ENCODE peak calls at places on chromosomes 11 and 22, in seven cellular contexts. K is ovary, G is heart right ventricle, T is fibroblast of lung, B is PC-3, X is lower lobe of right lung, N is right cardiac atrium. C is an unnamed sample.

GRCh38 chr22:37331034-37331428 is 48.7 kb downstream of the CYTH4 start:
- DNase-seq in K (no peak), G (no peak), T (peak; percentile 79), B (peak; percentile 64), X (no peak), N (no peak), C (no peak)

GRCh38 chr11:18633256-18634139 is 644 bp downstream of the SPTY2D1 start:
- DNase-seq in K (no peak), G (peak; percentile 10), T (peak; percentile 19), B (no peak), X (no peak), N (no peak), C (no peak)

GRCh38 chr11:32088117-32088941 is 2.5 kb upstream of the RCN1 start:
- DNase-seq in K (peak; percentile 69), G (peak; percentile 83), T (peak; percentile 95), B (peak; percentile 83), X (no peak), N (peak; percentile 86), C (peak; percentile 78)

GRCh38 chr11:12863605-12864121 is 145.5 kb upstream of the RASSF10 start:
- DNase-seq in K (peak; percentile 38), G (no peak), T (no peak), B (no peak), X (no peak), N (no peak), C (no peak)

GRCh38 chr11:126375726-126376125 is 20.2 kb downstream of the ST3GAL4 start:
- DNase-seq in K (no peak), G (no peak), T (peak; percentile 64), B (peak; percentile 71), X (no peak), N (no peak), C (no peak)

GRCh38 chr22:30562391-30562790 is 12.1 kb downstream of the GAL3ST1 start:
- DNase-seq in K (no peak), G (no peak), T (no peak), B (peak; percentile 45), X (no peak), N (no peak), C (peak; percentile 53)

GRCh38 chr22:30876925-30877553 is 91.5 kb downstream of the MORC2 start:
- DNase-seq in K (peak; percentile 36), G (peak; percentile 41), T (peak; percentile 56), B (no peak), X (peak; percentile 14), N (peak; percentile 86), C (no peak)

GRCh38 chr11:65221026-65221425 is 39.3 kb downstream of the CAPN1 start:
- DNase-seq in K (no peak), G (no peak), T (no peak), B (no peak), X (no peak), N (no peak), C (no peak)

GRCh38 chr11:41955635-41956400 is 496.4 kb upstream of the LRRC4C start:
- DNase-seq in K (no peak), G (no peak), T (no peak), B (no peak), X (no peak), N (no peak), C (no peak)

GRCh38 chr11:58626915-58627483 is 4.5 kb downstream of the CNTF start:
- DNase-seq in K (no peak), G (no peak), T (peak; percentile 22), B (no peak), X (no peak), N (no peak), C (no peak)

GRCh38 chr11:58628446-58628845 is 6.0 kb downstream of the CNTF start:
- DNase-seq in K (no peak), G (peak; percentile 37), T (peak; percentile 69), B (no peak), X (no peak), N (peak; percentile 52), C (no peak)

GRCh38 chr11:58629857-58630256 is 7.4 kb downstream of the CNTF start:
- DNase-seq in K (no peak), G (peak; percentile 39), T (peak; percentile 59), B (peak; percentile 67), X (no peak), N (no peak), C (no peak)

GRCh38 chr11:58632510-58632909 is 10.0 kb downstream of the CNTF start:
- DNase-seq in K (no peak), G (no peak), T (no peak), B (no peak), X (no peak), N (no peak), C (no peak)

DNA sequence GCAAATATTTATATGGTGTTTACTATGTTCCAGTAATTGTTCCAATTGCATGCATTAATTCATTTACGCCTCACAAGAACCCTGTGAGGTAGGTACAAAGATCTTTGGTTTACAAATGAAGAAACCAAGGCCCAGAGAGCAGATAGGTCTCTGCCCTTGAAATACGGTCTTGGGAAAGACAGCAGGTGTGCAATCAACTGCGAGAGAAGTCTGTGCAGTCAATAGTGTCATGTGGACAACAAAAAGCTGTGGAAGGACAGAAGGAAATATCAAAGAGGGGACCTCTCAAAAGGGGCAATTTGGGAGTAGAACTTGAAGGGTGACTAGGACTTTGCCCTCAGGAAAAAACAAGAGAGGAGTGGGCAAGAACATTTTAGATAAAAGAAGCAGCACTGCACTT is 8.9 kb downstream of the CNTF start:
- DNase-seq in K (no peak), G (no peak), T (no peak), B (no peak), X (no peak), N (no peak), C (no peak)
- H3K27ac ChIP-seq in K (no peak overlapping the region), G (no peak overlapping the region), T (no peak overlapping the region), B (no peak overlapping the region), X (no peak overlapping the region), N (no peak overlapping the region), C (no peak overlapping the region)

GRCh38 chr22:21942939-21943338 is 9.7 kb downstream of the PPM1F start:
- DNase-seq in K (no peak), G (no peak), T (no peak), B (no peak), X (no peak), N (no peak), C (no peak)

GRCh38 chr22:21941921-21942320 is 10.7 kb downstream of the PPM1F start:
- DNase-seq in K (no peak), G (no peak), T (no peak), B (no peak), X (no peak), N (peak; percentile 56), C (no peak)

GRCh38 chr22:21943571-21944448 is 8.8 kb downstream of the PPM1F start:
- DNase-seq in K (no peak), G (no peak), T (no peak), B (no peak), X (no peak), N (no peak), C (no peak)

GRCh38 chr22:21940521-21940920 is 12.1 kb downstream of the PPM1F start:
- DNase-seq in K (no peak), G (no peak), T (no peak), B (peak; percentile 15), X (no peak), N (peak; percentile 71), C (no peak)

DNA sequence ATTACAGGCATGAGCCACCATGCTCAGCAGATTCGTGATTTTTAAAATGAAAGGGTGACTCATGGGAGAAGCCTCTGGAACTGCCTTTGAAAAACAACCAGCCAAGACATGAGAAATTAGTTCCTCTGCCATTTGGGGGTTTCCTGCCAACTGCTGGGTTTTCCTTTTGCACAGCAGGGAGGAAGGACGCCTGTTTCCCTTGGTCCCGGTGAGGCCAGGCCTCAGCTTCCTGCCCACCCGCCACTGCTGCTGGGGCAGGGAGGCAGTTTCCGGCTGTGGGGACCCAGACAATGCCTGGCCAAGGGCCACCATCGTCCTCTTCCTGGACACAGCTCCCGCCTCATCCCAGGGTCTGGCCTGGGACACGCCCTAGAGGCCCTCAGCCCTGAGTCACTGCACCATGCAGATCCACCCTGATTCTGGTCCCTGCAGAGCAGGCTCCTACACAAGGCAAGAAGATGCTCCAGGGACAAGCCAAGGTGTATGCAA is 10.2 kb downstream of the PPM1F start:
- DNase-seq in K (peak; percentile 64), G (peak; percentile 90), T (peak; percentile 91), B (peak; percentile 87), X (peak; percentile 80), N (peak; percentile 95), C (peak; percentile 83)
- H3K4me1 ChIP-seq in K (peaks cover 12% of the 10 kb centered on the region), G (peaks cover 77% of the 10 kb centered on the region), T (peaks cover 38% of the 10 kb centered on the region), B (peaks cover 27% of the 10 kb centered on the region), X (peaks cover 98% of the 10 kb centered on the region), N (peaks cover 31% of the 10 kb centered on the region), C (peaks cover 21% of the 10 kb centered on the region)

DNA sequence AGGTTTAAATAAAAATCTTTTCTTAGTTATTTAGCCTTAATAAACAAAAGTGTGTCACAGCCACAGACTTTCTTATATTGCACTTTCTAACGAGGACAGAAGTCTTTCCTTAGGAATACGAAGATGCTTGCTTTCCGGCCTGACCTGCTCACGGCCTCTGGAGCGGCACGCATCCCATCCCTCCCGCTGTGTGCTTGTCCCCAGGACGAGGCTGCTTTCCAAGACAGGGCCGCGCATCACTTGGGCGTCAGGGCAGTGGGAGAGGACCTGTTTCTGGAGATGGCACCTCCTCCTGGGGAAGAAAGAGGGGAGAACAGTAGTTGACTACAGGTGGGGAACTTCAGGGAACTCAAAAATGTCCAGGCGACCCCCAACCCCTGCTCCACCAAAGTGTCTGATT is 26.4 kb downstream of the GRIK4 start:
- DNase-seq in K (no peak), G (no peak), T (no peak), B (no peak), X (no peak), N (no peak), C (no peak)
- H3K27me3 ChIP-seq in K (no peaks in the 10 kb centered on the region), G (no peaks in the 10 kb centered on the region), T (no peaks in the 10 kb centered on the region), B (peaks cover 17% of the 10 kb centered on the region), X (no peaks in the 10 kb centered on the region), N (no peaks in the 10 kb centered on the region), C (peaks cover 30% of the 10 kb centered on the region)

GRCh38 chr11:77068461-77069335 is 1.9 kb downstream of the CAPN5 start:
- DNase-seq in K (peak; percentile 16), G (no peak), T (no peak), B (no peak), X (no peak), N (no peak), C (no peak)

GRCh38 chr11:77069336-77069968 is 2.7 kb downstream of the CAPN5 start:
- DNase-seq in K (peak; percentile 7), G (no peak), T (no peak), B (no peak), X (no peak), N (peak; percentile 41), C (no peak)

GRCh38 chr11:77065878-77066228 is 918 bp upstream of the CAPN5 start:
- DNase-seq in K (peak; percentile 76), G (peak; percentile 41), T (peak; percentile 52), B (no peak), X (peak; percentile 61), N (peak; percentile 71), C (no peak)

GRCh38 chr11:77066229-77067023 is at the start of gene CAPN5:
- DNase-seq in K (peak; percentile 95), G (peak; percentile 92), T (peak; percentile 90), B (peak; percentile 97), X (peak; percentile 93), N (peak; percentile 98), C (peak; percentile 66)

DNA sequence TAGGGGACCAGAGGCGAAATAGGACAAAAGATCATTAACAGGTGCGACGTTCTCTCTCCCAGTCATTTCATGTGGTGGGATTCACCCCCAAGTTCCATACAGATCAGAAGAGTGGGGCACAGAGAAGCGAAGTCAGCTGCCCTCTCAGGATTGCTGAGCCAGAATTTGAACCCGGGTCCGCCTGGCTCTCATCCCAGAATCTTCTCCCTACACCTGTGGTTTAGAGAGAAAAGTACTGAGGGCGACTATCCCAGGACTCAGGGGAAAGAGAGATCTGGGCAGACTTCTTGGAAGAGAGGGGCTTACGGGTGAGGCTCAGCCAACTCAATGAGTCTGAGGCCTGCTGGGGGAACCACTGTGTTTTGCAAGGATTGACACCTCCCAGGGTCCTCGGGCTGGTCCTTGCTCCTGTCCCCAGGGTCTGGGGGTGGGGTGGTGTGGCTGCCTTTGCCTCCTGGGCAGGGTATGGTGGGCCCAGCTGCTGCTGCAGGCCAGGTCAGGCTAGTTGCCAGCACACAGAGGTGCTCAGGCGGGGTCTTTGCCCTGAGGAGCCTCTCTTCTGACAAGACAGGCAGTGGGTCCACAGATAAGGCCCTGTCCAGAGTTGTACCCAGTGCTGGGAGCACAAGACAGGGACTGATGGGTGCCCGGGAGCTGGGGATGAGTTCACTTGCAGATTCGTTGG is 1.1 kb downstream of the CAPN5 start:
- DNase-seq in K (peak; percentile 24), G (no peak), T (no peak), B (no peak), X (no peak), N (peak; percentile 31), C (no peak)
- H3K27ac ChIP-seq in K (no peak overlapping the region), G (no peak overlapping the region), T (no peak overlapping the region), B (no peak overlapping the region), X (no peak overlapping the region), N (no peak overlapping the region), C (no peak overlapping the region)